ENCODE peak calls at places on chromosome 13, in five cellular contexts. One of them, this sample, is unnamed.

GRCh38 chr13:68749801-68750200 is 1357.8 kb upstream of the ATXN8OS start:
- DNase-seq in foreskin fibroblast: no peak
- DNase-seq in mucosa of descending colon: no peak
- DNase-seq in naive thymus-derived CD4-positive, alpha-beta T cell: no peak
- DNase-seq in tibial nerve: no peak
- DNase-seq in this sample: no peak

GRCh38 chr13:97015661-97016350 is 21.5 kb upstream of the OXGR1 start:
- DNase-seq in foreskin fibroblast: no peak
- DNase-seq in mucosa of descending colon: no peak
- DNase-seq in naive thymus-derived CD4-positive, alpha-beta T cell: no peak
- DNase-seq in tibial nerve: no peak
- DNase-seq in this sample: no peak

GRCh38 chr13:69556540-69557196 is 551.0 kb upstream of the ATXN8OS start:
- DNase-seq in foreskin fibroblast: no peak
- DNase-seq in mucosa of descending colon: no peak
- DNase-seq in naive thymus-derived CD4-positive, alpha-beta T cell: no peak
- DNase-seq in tibial nerve: no peak
- DNase-seq in this sample: no peak

GRCh38 chr13:73210218-73210883 is 151.5 kb downstream of the KLF5 start:
- DNase-seq in foreskin fibroblast: no peak
- DNase-seq in mucosa of descending colon: no peak
- DNase-seq in naive thymus-derived CD4-positive, alpha-beta T cell: no peak
- DNase-seq in tibial nerve: no peak
- DNase-seq in this sample: no peak

GRCh38 chr13:48449656-48450055 is 36.7 kb upstream of the LPAR6 start:
- DNase-seq in foreskin fibroblast: no peak
- DNase-seq in mucosa of descending colon: no peak
- DNase-seq in naive thymus-derived CD4-positive, alpha-beta T cell: no peak
- DNase-seq in tibial nerve: no peak
- DNase-seq in this sample: no peak

GRCh38 chr13:32415019-32415418 is 12.9 kb downstream of the N4BP2L1 start:
- DNase-seq in foreskin fibroblast: no peak
- DNase-seq in mucosa of descending colon: peak
- DNase-seq in naive thymus-derived CD4-positive, alpha-beta T cell: no peak
- DNase-seq in tibial nerve: no peak
- DNase-seq in this sample: no peak

GRCh38 chr13:26132756-26133155 is 80.9 kb upstream of the SHISA2 start:
- DNase-seq in foreskin fibroblast: no peak
- DNase-seq in mucosa of descending colon: no peak
- DNase-seq in naive thymus-derived CD4-positive, alpha-beta T cell: no peak
- DNase-seq in tibial nerve: no peak
- DNase-seq in this sample: no peak

GRCh38 chr13:48586591-48587103 is 53.8 kb upstream of the RCBTB2 start:
- DNase-seq in foreskin fibroblast: no peak
- DNase-seq in mucosa of descending colon: peak
- DNase-seq in naive thymus-derived CD4-positive, alpha-beta T cell: no peak
- DNase-seq in tibial nerve: no peak
- DNase-seq in this sample: no peak

GRCh38 chr13:25249001-25249543 is 38.2 kb downstream of the MTMR6 start:
- DNase-seq in foreskin fibroblast: peak
- DNase-seq in mucosa of descending colon: no peak
- DNase-seq in naive thymus-derived CD4-positive, alpha-beta T cell: no peak
- DNase-seq in tibial nerve: no peak
- DNase-seq in this sample: no peak

GRCh38 chr13:90445179-90445578 is 902.3 kb upstream of the MIR17HG start:
- DNase-seq in foreskin fibroblast: peak
- DNase-seq in mucosa of descending colon: no peak
- DNase-seq in naive thymus-derived CD4-positive, alpha-beta T cell: no peak
- DNase-seq in tibial nerve: no peak
- DNase-seq in this sample: no peak

GRCh38 chr13:33543631-33544030 is 258.1 kb upstream of the STARD13 start:
- DNase-seq in foreskin fibroblast: no peak
- DNase-seq in mucosa of descending colon: peak
- DNase-seq in naive thymus-derived CD4-positive, alpha-beta T cell: no peak
- DNase-seq in tibial nerve: no peak
- DNase-seq in this sample: no peak

GRCh38 chr13:97506511-97506910 is 72.5 kb downstream of the RAP2A start:
- DNase-seq in foreskin fibroblast: peak
- DNase-seq in mucosa of descending colon: peak
- DNase-seq in naive thymus-derived CD4-positive, alpha-beta T cell: no peak
- DNase-seq in tibial nerve: no peak
- DNase-seq in this sample: no peak

GRCh38 chr13:52455677-52456041 is 381 bp downstream of the CKAP2 start:
- DNase-seq in foreskin fibroblast: peak
- DNase-seq in mucosa of descending colon: peak
- DNase-seq in naive thymus-derived CD4-positive, alpha-beta T cell: peak
- DNase-seq in tibial nerve: no peak
- DNase-seq in this sample: peak

GRCh38 chr13:91579320-91579719 is 180.9 kb downstream of the GPC5 start:
- DNase-seq in foreskin fibroblast: no peak
- DNase-seq in mucosa of descending colon: no peak
- DNase-seq in naive thymus-derived CD4-positive, alpha-beta T cell: no peak
- DNase-seq in tibial nerve: no peak
- DNase-seq in this sample: no peak

GRCh38 chr13:41107584-41108014 is 25.0 kb downstream of the KBTBD6 start:
- DNase-seq in foreskin fibroblast: no peak
- DNase-seq in mucosa of descending colon: no peak
- DNase-seq in naive thymus-derived CD4-positive, alpha-beta T cell: no peak
- DNase-seq in tibial nerve: no peak
- DNase-seq in this sample: no peak

GRCh38 chr13:96539791-96540190 is 449.9 kb downstream of the HS6ST3 start:
- DNase-seq in foreskin fibroblast: no peak
- DNase-seq in mucosa of descending colon: no peak
- DNase-seq in naive thymus-derived CD4-positive, alpha-beta T cell: no peak
- DNase-seq in tibial nerve: no peak
- DNase-seq in this sample: no peak

GRCh38 chr13:54965881-54966280 is 1937.3 kb downstream of the OLFM4 start:
- DNase-seq in foreskin fibroblast: no peak
- DNase-seq in mucosa of descending colon: no peak
- DNase-seq in naive thymus-derived CD4-positive, alpha-beta T cell: no peak
- DNase-seq in tibial nerve: no peak
- DNase-seq in this sample: no peak

GRCh38 chr13:109330941-109331340 is 455.4 kb downstream of the IRS2 start:
- DNase-seq in foreskin fibroblast: peak
- DNase-seq in mucosa of descending colon: no peak
- DNase-seq in naive thymus-derived CD4-positive, alpha-beta T cell: no peak
- DNase-seq in tibial nerve: no peak
- DNase-seq in this sample: no peak

GRCh38 chr13:73623281-73623680 is 510.9 kb downstream of the KLF12 start:
- DNase-seq in foreskin fibroblast: no peak
- DNase-seq in mucosa of descending colon: no peak
- DNase-seq in naive thymus-derived CD4-positive, alpha-beta T cell: no peak
- DNase-seq in tibial nerve: no peak
- DNase-seq in this sample: no peak

GRCh38 chr13:46736568-46736967 is 60.4 kb downstream of the ESD start:
- DNase-seq in foreskin fibroblast: no peak
- DNase-seq in mucosa of descending colon: no peak
- DNase-seq in naive thymus-derived CD4-positive, alpha-beta T cell: no peak
- DNase-seq in tibial nerve: no peak
- DNase-seq in this sample: no peak

GRCh38 chr13:106799731-106800335 is 231.9 kb upstream of the ARGLU1 start:
- DNase-seq in foreskin fibroblast: no peak
- DNase-seq in mucosa of descending colon: no peak
- DNase-seq in naive thymus-derived CD4-positive, alpha-beta T cell: no peak
- DNase-seq in tibial nerve: no peak
- DNase-seq in this sample: no peak

GRCh38 chr13:47897411-47898050 is 103.5 kb downstream of the SUCLA2 start:
- DNase-seq in foreskin fibroblast: no peak
- DNase-seq in mucosa of descending colon: no peak
- DNase-seq in naive thymus-derived CD4-positive, alpha-beta T cell: no peak
- DNase-seq in tibial nerve: no peak
- DNase-seq in this sample: no peak

GRCh38 chr13:112449545-112449930 is 73.4 kb downstream of the SPACA7 start:
- DNase-seq in foreskin fibroblast: no peak
- DNase-seq in mucosa of descending colon: no peak
- DNase-seq in naive thymus-derived CD4-positive, alpha-beta T cell: no peak
- DNase-seq in tibial nerve: no peak
- DNase-seq in this sample: no peak

GRCh38 chr13:30639671-30640070 is 22.0 kb downstream of the USPL1 start:
- DNase-seq in foreskin fibroblast: no peak
- DNase-seq in mucosa of descending colon: no peak
- DNase-seq in naive thymus-derived CD4-positive, alpha-beta T cell: no peak
- DNase-seq in tibial nerve: no peak
- DNase-seq in this sample: no peak

GRCh38 chr13:48876289-48876688 is 99.4 kb upstream of the FNDC3A start:
- DNase-seq in foreskin fibroblast: no peak
- DNase-seq in mucosa of descending colon: no peak
- DNase-seq in naive thymus-derived CD4-positive, alpha-beta T cell: no peak
- DNase-seq in tibial nerve: no peak
- DNase-seq in this sample: no peak

GRCh38 chr13:36872621-36873020 is 47.4 kb downstream of the SMAD9 start:
- DNase-seq in foreskin fibroblast: no peak
- DNase-seq in mucosa of descending colon: peak
- DNase-seq in naive thymus-derived CD4-positive, alpha-beta T cell: no peak
- DNase-seq in tibial nerve: no peak
- DNase-seq in this sample: no peak

GRCh38 chr13:77239312-77239711 is 87.6 kb downstream of the MYCBP2 start:
- DNase-seq in foreskin fibroblast: peak
- DNase-seq in mucosa of descending colon: no peak
- DNase-seq in naive thymus-derived CD4-positive, alpha-beta T cell: no peak
- DNase-seq in tibial nerve: no peak
- DNase-seq in this sample: no peak

GRCh38 chr13:113595131-113595530 is 10.6 kb downstream of the TFDP1 start:
- DNase-seq in foreskin fibroblast: no peak
- DNase-seq in mucosa of descending colon: no peak
- DNase-seq in naive thymus-derived CD4-positive, alpha-beta T cell: no peak
- DNase-seq in tibial nerve: no peak
- DNase-seq in this sample: no peak

DNA sequence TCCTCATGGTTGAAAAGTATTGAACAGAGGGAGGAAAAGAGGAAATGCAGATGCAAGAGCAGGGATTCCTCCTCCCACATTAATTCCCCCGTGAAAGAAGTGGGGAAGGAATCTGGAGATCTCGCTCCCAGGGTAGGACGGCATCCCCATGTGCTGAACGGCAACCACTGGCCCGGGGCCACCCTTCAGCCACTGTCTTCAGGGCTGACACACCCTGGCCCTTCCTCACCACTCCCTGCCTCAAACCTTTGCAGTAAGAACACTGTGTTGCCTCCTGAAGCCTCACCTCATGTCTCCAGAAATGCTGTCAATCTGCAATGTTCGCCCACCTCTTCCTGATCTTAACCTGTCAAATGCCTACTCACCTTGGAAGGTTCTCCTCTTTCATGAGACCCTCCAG is 10.9 kb upstream of the DOCK9 start:
- DNase-seq in foreskin fibroblast: no peak
- DNase-seq in mucosa of descending colon: no peak
- DNase-seq in naive thymus-derived CD4-positive, alpha-beta T cell: no peak
- DNase-seq in tibial nerve: no peak
- DNase-seq in this sample: no peak
- H3K4me3 ChIP-seq in foreskin fibroblast: no peak
- H3K4me3 ChIP-seq in mucosa of descending colon: no peak
- H3K4me3 ChIP-seq in naive thymus-derived CD4-positive, alpha-beta T cell: no peak
- H3K4me3 ChIP-seq in tibial nerve: no peak
- H3K4me3 ChIP-seq in this sample: no peak

GRCh38 chr13:20720499-20720898 is 17.0 kb downstream of the IL17D start:
- DNase-seq in foreskin fibroblast: no peak
- DNase-seq in mucosa of descending colon: no peak
- DNase-seq in naive thymus-derived CD4-positive, alpha-beta T cell: no peak
- DNase-seq in tibial nerve: no peak
- DNase-seq in this sample: no peak

GRCh38 chr13:20718958-20719566 is 15.6 kb downstream of the IL17D start:
- DNase-seq in foreskin fibroblast: no peak
- DNase-seq in mucosa of descending colon: no peak
- DNase-seq in naive thymus-derived CD4-positive, alpha-beta T cell: no peak
- DNase-seq in tibial nerve: no peak
- DNase-seq in this sample: no peak

GRCh38 chr13:20721058-20721453 is 17.6 kb downstream of the IL17D start:
- DNase-seq in foreskin fibroblast: no peak
- DNase-seq in mucosa of descending colon: no peak
- DNase-seq in naive thymus-derived CD4-positive, alpha-beta T cell: no peak
- DNase-seq in tibial nerve: no peak
- DNase-seq in this sample: no peak

GRCh38 chr13:20719783-20720182 is 16.3 kb downstream of the IL17D start:
- DNase-seq in foreskin fibroblast: no peak
- DNase-seq in mucosa of descending colon: no peak
- DNase-seq in naive thymus-derived CD4-positive, alpha-beta T cell: no peak
- DNase-seq in tibial nerve: no peak
- DNase-seq in this sample: no peak

GRCh38 chr13:20721454-20722357 is 18.2 kb downstream of the IL17D start:
- DNase-seq in foreskin fibroblast: peak
- DNase-seq in mucosa of descending colon: peak
- DNase-seq in naive thymus-derived CD4-positive, alpha-beta T cell: no peak
- DNase-seq in tibial nerve: no peak
- DNase-seq in this sample: no peak
- H3K4me3 ChIP-seq in foreskin fibroblast: peak
- H3K4me3 ChIP-seq in mucosa of descending colon: no peak
- H3K4me3 ChIP-seq in naive thymus-derived CD4-positive, alpha-beta T cell: no peak
- H3K4me3 ChIP-seq in tibial nerve: peak
- H3K4me3 ChIP-seq in this sample: no peak

DNA sequence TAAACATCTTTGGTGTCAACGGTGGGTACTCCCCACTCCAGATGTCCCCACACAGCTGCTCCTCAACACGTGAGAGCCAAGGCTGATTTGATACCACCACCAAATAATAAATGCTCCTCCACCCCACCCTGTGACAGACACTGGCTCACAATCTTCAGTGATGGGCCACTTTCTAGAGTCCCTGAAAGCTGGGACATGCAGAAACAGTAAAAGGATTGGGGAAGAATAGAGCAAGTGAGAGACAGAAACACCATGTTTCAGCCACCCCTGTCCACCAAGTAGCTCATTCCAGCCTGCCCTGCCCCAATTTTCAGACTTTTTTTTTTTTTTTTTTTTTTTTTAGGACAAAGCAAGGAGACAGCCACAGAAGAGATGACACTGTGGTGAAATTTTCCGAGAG is 1.6 kb downstream of the SLC46A3 start:
- DNase-seq in foreskin fibroblast: no peak
- DNase-seq in mucosa of descending colon: no peak
- DNase-seq in naive thymus-derived CD4-positive, alpha-beta T cell: no peak
- DNase-seq in tibial nerve: no peak
- DNase-seq in this sample: no peak
- H3K4me3 ChIP-seq in foreskin fibroblast: no peak
- H3K4me3 ChIP-seq in mucosa of descending colon: no peak
- H3K4me3 ChIP-seq in naive thymus-derived CD4-positive, alpha-beta T cell: no peak
- H3K4me3 ChIP-seq in tibial nerve: no peak
- H3K4me3 ChIP-seq in this sample: no peak

DNA sequence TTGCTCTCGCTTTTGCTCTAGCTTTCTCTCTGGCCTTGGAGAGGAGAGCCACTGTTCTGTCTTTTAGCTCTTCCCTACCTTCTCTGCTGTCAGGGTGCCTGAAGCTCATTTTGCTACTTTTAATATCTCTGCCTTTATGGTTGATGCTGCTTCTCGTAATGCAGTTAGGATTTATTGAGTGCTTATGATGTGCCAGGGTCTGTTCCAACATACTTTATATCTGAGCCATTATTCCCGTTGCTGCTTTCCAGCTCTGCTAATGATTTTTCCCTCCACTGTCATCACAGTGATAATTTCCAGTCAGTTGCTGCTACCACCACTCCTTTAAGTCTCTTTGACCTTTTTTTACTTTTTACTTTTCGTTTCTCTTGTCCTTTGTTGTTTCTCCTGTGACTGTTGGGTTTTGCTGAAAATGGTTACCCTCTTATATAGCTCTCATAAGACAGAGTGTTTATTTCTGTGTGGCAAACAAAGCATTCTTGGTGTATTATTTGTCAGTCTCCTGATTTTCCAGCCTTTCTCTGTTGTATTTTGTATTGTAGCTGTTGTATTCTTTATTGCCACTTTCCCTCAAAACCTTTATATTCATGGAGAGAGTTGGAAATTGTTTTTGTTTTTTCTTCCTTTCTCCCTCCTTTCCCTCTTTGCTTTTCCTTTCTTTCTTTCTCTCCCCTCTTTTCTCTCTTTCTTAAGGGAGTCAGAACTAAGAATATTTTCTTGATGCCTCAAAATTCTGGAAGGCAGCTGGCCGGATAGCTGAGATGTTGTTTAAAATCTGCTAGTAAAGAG is 37.4 kb downstream of the COG6 start:
- DNase-seq in foreskin fibroblast: no peak
- DNase-seq in mucosa of descending colon: no peak
- DNase-seq in naive thymus-derived CD4-positive, alpha-beta T cell: no peak
- DNase-seq in tibial nerve: no peak
- DNase-seq in this sample: no peak
- H3K4me3 ChIP-seq in foreskin fibroblast: no peak
- H3K4me3 ChIP-seq in mucosa of descending colon: no peak
- H3K4me3 ChIP-seq in naive thymus-derived CD4-positive, alpha-beta T cell: no peak
- H3K4me3 ChIP-seq in tibial nerve: no peak
- H3K4me3 ChIP-seq in this sample: no peak